ENCODE peak calls at places on chromosomes 12 and 14, in four cellular contexts. V, U, F and T are unnamed samples.

GRCh38 chr12:68695454-68695853 is 8.7 kb downstream of the NUP107 start:
- DNase-seq in F (no peak), V (no peak), U (no peak), T (no peak)

GRCh38 chr14:54549862-54550261 is 17.1 kb upstream of the SAMD4A start:
- DNase-seq in U (no peak), F (peak; percentile 14), V (no peak), T (no peak)

GRCh38 chr14:32224731-32225377 is 21.8 kb upstream of the RNU6-8 start:
- DNase-seq in F (peak; percentile 80), V (peak; percentile 80), U (peak; percentile 62), T (peak; percentile 90)

GRCh38 chr12:65603428-65604351 is 220.6 kb upstream of the HMGA2 start:
- DNase-seq in F (peak; percentile 79), V (no peak), U (peak; percentile 98), T (peak; percentile 93)

GRCh38 chr12:13102481-13103195 is 829 bp downstream of the GSG1 start:
- DNase-seq in F (peak; percentile 75), U (no peak), V (no peak), T (peak; percentile 66)

GRCh38 chr14:92759300-92759678 is 10.9 kb upstream of the LGMN start:
- DNase-seq in U (no peak), V (no peak), F (peak; percentile 59), T (peak; percentile 40)

GRCh38 chr12:64665506-64665905 is 55.2 kb downstream of the RASSF3 start:
- DNase-seq in V (no peak), F (peak; percentile 60), U (peak; percentile 18), T (peak; percentile 39)

GRCh38 chr14:36600431-36600830 is 18.0 kb upstream of the NKX2-8 start:
- DNase-seq in U (no peak), F (no peak), V (no peak), T (no peak)

GRCh38 chr12:111437816-111438454 is 32.2 kb downstream of the SH2B3 start:
- DNase-seq in V (no peak), U (peak; percentile 86), F (peak; percentile 87), T (peak; percentile 84)

GRCh38 chr12:106831699-106832098 is 57.2 kb downstream of the RIC8B start:
- DNase-seq in U (no peak), F (no peak), V (peak; percentile 31), T (no peak)

GRCh38 chr12:12788675-12789368 is 3.4 kb downstream of the APOLD1 start:
- DNase-seq in F (peak; percentile 81), U (peak; percentile 48), V (peak; percentile 66), T (peak; percentile 84)

GRCh38 chr14:65239143-65239672 is 136.9 kb upstream of the MAX start:
- DNase-seq in F (peak; percentile 98), V (no peak), U (peak; percentile 92), T (peak; percentile 83)

GRCh38 chr14:41144370-41144769 is 462.3 kb upstream of the LRFN5 start:
- DNase-seq in F (no peak), V (no peak), U (no peak), T (no peak)

DNA sequence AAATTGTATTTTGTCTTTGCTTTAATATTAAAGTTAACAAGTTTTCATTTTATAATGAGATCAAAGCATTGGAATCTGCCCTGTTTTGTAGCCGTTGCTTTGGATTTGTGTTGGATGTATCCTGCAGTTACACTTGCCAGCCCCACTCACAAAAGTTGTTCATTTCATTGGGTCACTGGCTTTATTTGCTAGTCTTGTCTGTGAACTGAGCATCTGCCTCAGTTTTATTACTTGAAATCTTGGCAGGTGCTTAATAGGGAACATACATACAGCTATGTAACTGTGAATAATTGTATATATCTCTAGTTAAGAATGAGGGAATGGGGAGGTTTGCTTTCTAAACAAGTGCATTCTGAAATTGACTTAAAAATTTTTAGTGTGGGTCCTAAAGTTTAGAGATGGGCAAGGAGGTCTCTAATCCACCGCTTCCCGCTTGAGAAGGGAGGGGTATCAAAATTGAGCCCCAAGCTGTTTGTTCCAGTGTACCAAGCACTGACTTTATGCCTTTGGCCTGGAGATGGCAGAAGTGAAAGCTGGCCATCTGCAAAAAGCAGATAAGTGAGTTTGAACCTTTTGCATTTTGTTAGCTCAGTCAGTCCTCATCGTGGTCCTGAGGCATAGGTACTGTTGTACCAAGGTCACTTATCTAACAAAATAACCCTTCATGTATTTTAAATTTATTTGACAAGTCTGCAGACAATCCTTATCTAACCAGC is 9.3 kb downstream of the EIF5 start:
- DNase-seq in V (no peak), U (no peak), F (no peak), T (peak; percentile 20)
- TF ChIP-seq CTCF in V (no peak), U (no peak), F (no peak), T (peak; percentile 20)

GRCh38 chr14:95573313-95573712 is 38.5 kb downstream of the GLRX5 start:
- DNase-seq in V (no peak), F (no peak), U (no peak), T (no peak)
- H3K4me3 ChIP-seq in V (no peak overlapping the region), F (no peak overlapping the region), U (no peak overlapping the region), T (no peak overlapping the region)

GRCh38 chr14:106694638-106695393 is 1168.4 kb downstream of the TMEM121 start:
- DNase-seq in U (no peak), V (peak; percentile 42), F (no peak), T (no peak)
- TF ChIP-seq CTCF in U (no peak), V (peak; percentile 33), F (no peak), T (no peak)

GRCh38 chr12:26691234-26691970 is 141.6 kb downstream of the ITPR2 start:
- DNase-seq in U (peak; percentile 98), F (peak; percentile 93), V (no peak), T (peak; percentile 99)

GRCh38 chr12:26686438-26686837 is 146.6 kb downstream of the ITPR2 start:
- DNase-seq in F (no peak), V (no peak), U (no peak), T (no peak)

GRCh38 chr12:26690601-26691000 is 142.4 kb downstream of the ITPR2 start:
- DNase-seq in V (no peak), F (no peak), U (no peak), T (no peak)

GRCh38 chr12:26689281-26689841 is 143.6 kb downstream of the ITPR2 start:
- DNase-seq in F (no peak), V (no peak), U (no peak), T (no peak)

GRCh38 chr12:26688344-26688904 is 144.6 kb downstream of the ITPR2 start:
- DNase-seq in U (no peak), V (no peak), F (no peak), T (no peak)
- H3K4me3 ChIP-seq in U (no peak overlapping the region), V (no peak overlapping the region), F (no peak overlapping the region), T (no peak overlapping the region)

GRCh38 chr12:62802981-62803380 is 132.0 kb downstream of the PPM1H start:
- DNase-seq in U (no peak), V (no peak), F (no peak), T (peak; percentile 75)
- TF ChIP-seq CTCF in U (no peak), V (no peak), F (peak; percentile 14), T (peak; percentile 58)

GRCh38 chr12:93702707-93703305 is 25.6 kb downstream of the CRADD start:
- DNase-seq in V (no peak), U (peak; percentile 8), F (no peak), T (no peak)

GRCh38 chr12:93699271-93700141 is 22.3 kb downstream of the CRADD start:
- DNase-seq in U (peak; percentile 96), V (no peak), F (peak; percentile 68), T (peak; percentile 79)

GRCh38 chr12:93696462-93696861 is 19.3 kb downstream of the CRADD start:
- DNase-seq in V (no peak), U (no peak), F (no peak), T (no peak)

GRCh38 chr12:93704122-93704521 is 26.9 kb downstream of the CRADD start:
- DNase-seq in U (no peak), F (no peak), V (no peak), T (no peak)

GRCh38 chr12:93698307-93699092 is 21.3 kb downstream of the CRADD start:
- DNase-seq in F (peak; percentile 24), U (no peak), V (no peak), T (peak; percentile 37)
- H3K4me3 ChIP-seq in F (no peak overlapping the region), U (no peak overlapping the region), V (peak overlapping the region; percentile 25), T (no peak overlapping the region)